ENCODE peak calls at places on chromosome 5, in four cellular contexts. One of them, this sample, is unnamed.

GRCh38 chr5:151592855-151593408 is 1.8 kb upstream of the FAT2 start:
- DNase-seq in SHP77: no peak
- DNase-seq in mucosa of descending colon: no peak
- DNase-seq in GM10248: peak
- DNase-seq in this sample: no peak

GRCh38 chr5:86979801-86980510 is 287.7 kb upstream of the RASA1 start:
- DNase-seq in SHP77: no peak
- DNase-seq in mucosa of descending colon: no peak
- DNase-seq in GM10248: no peak
- DNase-seq in this sample: no peak

GRCh38 chr5:79173626-79174025 is 62.0 kb downstream of the BHMT start:
- DNase-seq in SHP77: no peak
- DNase-seq in mucosa of descending colon: peak
- DNase-seq in GM10248: no peak
- DNase-seq in this sample: no peak

GRCh38 chr5:137446611-137447010 is 52.5 kb downstream of the SPOCK1 start:
- DNase-seq in SHP77: no peak
- DNase-seq in mucosa of descending colon: no peak
- DNase-seq in GM10248: no peak
- DNase-seq in this sample: no peak

GRCh38 chr5:127092690-127093089 is 19.4 kb upstream of the C5orf63 start:
- DNase-seq in SHP77: no peak
- DNase-seq in mucosa of descending colon: no peak
- DNase-seq in GM10248: no peak
- DNase-seq in this sample: no peak

GRCh38 chr5:92403308-92403707 is 1020.2 kb upstream of the ARRDC3 start:
- DNase-seq in SHP77: peak
- DNase-seq in mucosa of descending colon: no peak
- DNase-seq in GM10248: no peak
- DNase-seq in this sample: no peak

GRCh38 chr5:43433381-43433780 is 21.2 kb upstream of the CCL28 start:
- DNase-seq in SHP77: no peak
- DNase-seq in mucosa of descending colon: no peak
- DNase-seq in GM10248: no peak
- DNase-seq in this sample: no peak

GRCh38 chr5:159262859-159263568 is at the start of gene UBLCP1:
- DNase-seq in SHP77: peak
- DNase-seq in mucosa of descending colon: peak
- DNase-seq in GM10248: peak
- DNase-seq in this sample: peak

GRCh38 chr5:150541895-150542294 is 34.0 kb downstream of the NDST1 start:
- DNase-seq in SHP77: no peak
- DNase-seq in mucosa of descending colon: peak
- DNase-seq in GM10248: no peak
- DNase-seq in this sample: no peak

GRCh38 chr5:64971538-64971937 is 202.8 kb downstream of the CWC27 start:
- DNase-seq in SHP77: no peak
- DNase-seq in mucosa of descending colon: no peak
- DNase-seq in GM10248: no peak
- DNase-seq in this sample: no peak

GRCh38 chr5:42689391-42689790 is 67.2 kb upstream of the CCDC152 start:
- DNase-seq in SHP77: no peak
- DNase-seq in mucosa of descending colon: no peak
- DNase-seq in GM10248: no peak
- DNase-seq in this sample: no peak

GRCh38 chr5:77438057-77438456 is 54.1 kb downstream of the WDR41 start:
- DNase-seq in SHP77: no peak
- DNase-seq in mucosa of descending colon: no peak
- DNase-seq in GM10248: no peak
- DNase-seq in this sample: no peak

GRCh38 chr5:42951847-42952411 is 88.2 kb downstream of the ANXA2R start:
- DNase-seq in SHP77: peak
- DNase-seq in mucosa of descending colon: peak
- DNase-seq in GM10248: peak
- DNase-seq in this sample: no peak

GRCh38 chr5:107235167-107235566 is 435.6 kb downstream of the EFNA5 start:
- DNase-seq in SHP77: no peak
- DNase-seq in mucosa of descending colon: no peak
- DNase-seq in GM10248: no peak
- DNase-seq in this sample: no peak

GRCh38 chr5:133032852-133033742 is 6.7 kb upstream of the ZCCHC10 start:
- DNase-seq in SHP77: no peak
- DNase-seq in mucosa of descending colon: peak
- DNase-seq in GM10248: peak
- DNase-seq in this sample: no peak

GRCh38 chr5:112634166-112634565 is 103.5 kb upstream of the APC start:
- DNase-seq in SHP77: no peak
- DNase-seq in mucosa of descending colon: no peak
- DNase-seq in GM10248: no peak
- DNase-seq in this sample: no peak

GRCh38 chr5:72212171-72212570 is 104.9 kb downstream of the MAP1B start:
- DNase-seq in SHP77: no peak
- DNase-seq in mucosa of descending colon: no peak
- DNase-seq in GM10248: no peak
- DNase-seq in this sample: no peak

GRCh38 chr5:11149136-11149535 is 388.1 kb upstream of the DAP start:
- DNase-seq in SHP77: no peak
- DNase-seq in mucosa of descending colon: no peak
- DNase-seq in GM10248: no peak
- DNase-seq in this sample: no peak

GRCh38 chr5:175772747-175773533 is 98.4 kb upstream of the CPLX2 start:
- DNase-seq in SHP77: no peak
- DNase-seq in mucosa of descending colon: no peak
- DNase-seq in GM10248: no peak
- DNase-seq in this sample: no peak

GRCh38 chr5:89281211-89281610 is 398.2 kb upstream of the MEF2C start:
- DNase-seq in SHP77: no peak
- DNase-seq in mucosa of descending colon: no peak
- DNase-seq in GM10248: no peak
- DNase-seq in this sample: no peak

GRCh38 chr5:7742241-7742656 is 108.7 kb downstream of the CFAP90 start:
- DNase-seq in SHP77: no peak
- DNase-seq in mucosa of descending colon: no peak
- DNase-seq in GM10248: no peak
- DNase-seq in this sample: no peak

GRCh38 chr5:14942212-14942611 is 70.6 kb upstream of the ANKH start:
- DNase-seq in SHP77: no peak
- DNase-seq in mucosa of descending colon: no peak
- DNase-seq in GM10248: no peak
- DNase-seq in this sample: no peak

GRCh38 chr5:132156413-132156812 is 71.2 kb downstream of the P4HA2 start:
- DNase-seq in SHP77: no peak
- DNase-seq in mucosa of descending colon: no peak
- DNase-seq in GM10248: no peak
- DNase-seq in this sample: no peak

GRCh38 chr5:53368516-53368915 is 111.9 kb upstream of the FST start:
- DNase-seq in SHP77: no peak
- DNase-seq in mucosa of descending colon: no peak
- DNase-seq in GM10248: no peak
- DNase-seq in this sample: no peak

GRCh38 chr5:151580239-151580638 is 10.9 kb downstream of the FAT2 start:
- DNase-seq in SHP77: no peak
- DNase-seq in mucosa of descending colon: no peak
- DNase-seq in GM10248: no peak
- DNase-seq in this sample: no peak

GRCh38 chr5:124644582-124644981 is 101.9 kb downstream of the ZNF608 start:
- DNase-seq in SHP77: no peak
- DNase-seq in mucosa of descending colon: no peak
- DNase-seq in GM10248: no peak
- DNase-seq in this sample: no peak

GRCh38 chr5:137203011-137203632 is 296.0 kb downstream of the SPOCK1 start:
- DNase-seq in SHP77: no peak
- DNase-seq in mucosa of descending colon: no peak
- DNase-seq in GM10248: no peak
- DNase-seq in this sample: no peak

This sample was measured in GM12864.